ENCODE peak calls at places on chromosomes 5 and 9, in eight cellular contexts. One of them, this sample, is unnamed.

GRCh38 chr9:124199474-124199873 is 58.3 kb upstream of the NEK6 start:
- DNase-seq in progenitor cell of endocrine pancreas: no peak
- DNase-seq in H9: no peak
- DNase-seq in mammary epithelial cell: no peak
- DNase-seq in lower leg skin: peak
- DNase-seq in HCT116: no peak
- DNase-seq in fibroblast of the aortic adventitia: no peak
- DNase-seq in adrenal gland: no peak
- DNase-seq in this sample: no peak

GRCh38 chr5:93208156-93208895 is 372.7 kb downstream of the NR2F1-AS1 start:
- DNase-seq in progenitor cell of endocrine pancreas: no peak
- DNase-seq in H9: no peak
- DNase-seq in mammary epithelial cell: no peak
- DNase-seq in lower leg skin: no peak
- DNase-seq in HCT116: no peak
- DNase-seq in fibroblast of the aortic adventitia: peak
- DNase-seq in adrenal gland: no peak
- DNase-seq in this sample: no peak

GRCh38 chr5:135296900-135297816 is 101.9 kb downstream of the MACROH2A1 start:
- DNase-seq in progenitor cell of endocrine pancreas: no peak
- DNase-seq in H9: no peak
- DNase-seq in mammary epithelial cell: no peak
- DNase-seq in lower leg skin: no peak
- DNase-seq in HCT116: no peak
- DNase-seq in fibroblast of the aortic adventitia: no peak
- DNase-seq in adrenal gland: no peak
- DNase-seq in this sample: no peak

GRCh38 chr5:59187772-59188347 is 605.0 kb downstream of the RAB3C start:
- DNase-seq in progenitor cell of endocrine pancreas: no peak
- DNase-seq in H9: no peak
- DNase-seq in mammary epithelial cell: no peak
- DNase-seq in lower leg skin: no peak
- DNase-seq in HCT116: no peak
- DNase-seq in fibroblast of the aortic adventitia: peak
- DNase-seq in adrenal gland: no peak
- DNase-seq in this sample: no peak

GRCh38 chr5:170495796-170496195 is 8.0 kb upstream of the KCNIP1 start:
- DNase-seq in progenitor cell of endocrine pancreas: no peak
- DNase-seq in H9: no peak
- DNase-seq in mammary epithelial cell: no peak
- DNase-seq in lower leg skin: no peak
- DNase-seq in HCT116: no peak
- DNase-seq in fibroblast of the aortic adventitia: no peak
- DNase-seq in adrenal gland: peak
- DNase-seq in this sample: no peak

GRCh38 chr5:97452646-97453045 is 269.6 kb upstream of the RIOK2 start:
- DNase-seq in progenitor cell of endocrine pancreas: no peak
- DNase-seq in H9: no peak
- DNase-seq in mammary epithelial cell: no peak
- DNase-seq in lower leg skin: no peak
- DNase-seq in HCT116: no peak
- DNase-seq in fibroblast of the aortic adventitia: no peak
- DNase-seq in adrenal gland: no peak
- DNase-seq in this sample: no peak

GRCh38 chr9:113707953-113708695 is 168.0 kb upstream of the ZNF618 start:
- DNase-seq in progenitor cell of endocrine pancreas: no peak
- DNase-seq in H9: no peak
- DNase-seq in mammary epithelial cell: no peak
- DNase-seq in lower leg skin: no peak
- DNase-seq in HCT116: no peak
- DNase-seq in fibroblast of the aortic adventitia: no peak
- DNase-seq in adrenal gland: no peak
- DNase-seq in this sample: no peak

GRCh38 chr9:93316726-93317494 is 133.0 kb downstream of the WNK2 start:
- DNase-seq in progenitor cell of endocrine pancreas: no peak
- DNase-seq in H9: no peak
- DNase-seq in mammary epithelial cell: no peak
- DNase-seq in lower leg skin: peak
- DNase-seq in HCT116: no peak
- DNase-seq in fibroblast of the aortic adventitia: no peak
- DNase-seq in adrenal gland: no peak
- DNase-seq in this sample: no peak

GRCh38 chr5:2757563-2758311 is 6.3 kb upstream of the IRX2 start:
- DNase-seq in progenitor cell of endocrine pancreas: no peak
- DNase-seq in H9: peak
- DNase-seq in mammary epithelial cell: peak
- DNase-seq in lower leg skin: no peak
- DNase-seq in HCT116: no peak
- DNase-seq in fibroblast of the aortic adventitia: no peak
- DNase-seq in adrenal gland: no peak
- DNase-seq in this sample: no peak

GRCh38 chr5:109164001-109164400 is 245.8 kb downstream of the PJA2 start:
- DNase-seq in progenitor cell of endocrine pancreas: no peak
- DNase-seq in H9: no peak
- DNase-seq in mammary epithelial cell: no peak
- DNase-seq in lower leg skin: no peak
- DNase-seq in HCT116: no peak
- DNase-seq in fibroblast of the aortic adventitia: no peak
- DNase-seq in adrenal gland: no peak
- DNase-seq in this sample: no peak

GRCh38 chr5:36179950-36180349 is 28.0 kb downstream of the SKP2 start:
- DNase-seq in progenitor cell of endocrine pancreas: no peak
- DNase-seq in H9: no peak
- DNase-seq in mammary epithelial cell: no peak
- DNase-seq in lower leg skin: no peak
- DNase-seq in HCT116: no peak
- DNase-seq in fibroblast of the aortic adventitia: no peak
- DNase-seq in adrenal gland: no peak
- DNase-seq in this sample: no peak

GRCh38 chr9:995776-996175 is 19.3 kb downstream of the DMRT3 start:
- DNase-seq in progenitor cell of endocrine pancreas: no peak
- DNase-seq in H9: no peak
- DNase-seq in mammary epithelial cell: peak
- DNase-seq in lower leg skin: no peak
- DNase-seq in HCT116: no peak
- DNase-seq in fibroblast of the aortic adventitia: no peak
- DNase-seq in adrenal gland: no peak
- DNase-seq in this sample: no peak

GRCh38 chr5:142600092-142600491 is 85.8 kb downstream of the FGF1 start:
- DNase-seq in progenitor cell of endocrine pancreas: no peak
- DNase-seq in H9: no peak
- DNase-seq in mammary epithelial cell: no peak
- DNase-seq in lower leg skin: no peak
- DNase-seq in HCT116: no peak
- DNase-seq in fibroblast of the aortic adventitia: no peak
- DNase-seq in adrenal gland: no peak
- DNase-seq in this sample: no peak

GRCh38 chr5:142600611-142601360 is 85.1 kb downstream of the FGF1 start:
- DNase-seq in progenitor cell of endocrine pancreas: no peak
- DNase-seq in H9: no peak
- DNase-seq in mammary epithelial cell: no peak
- DNase-seq in lower leg skin: peak
- DNase-seq in HCT116: no peak
- DNase-seq in fibroblast of the aortic adventitia: peak
- DNase-seq in adrenal gland: peak
- DNase-seq in this sample: no peak

GRCh38 chr5:142602720-142603245 is 83.1 kb downstream of the FGF1 start:
- DNase-seq in progenitor cell of endocrine pancreas: no peak
- DNase-seq in H9: no peak
- DNase-seq in mammary epithelial cell: peak
- DNase-seq in lower leg skin: no peak
- DNase-seq in HCT116: peak
- DNase-seq in fibroblast of the aortic adventitia: no peak
- DNase-seq in adrenal gland: no peak
- DNase-seq in this sample: no peak

GRCh38 chr5:142598338-142598700 is 87.6 kb downstream of the FGF1 start:
- DNase-seq in progenitor cell of endocrine pancreas: no peak
- DNase-seq in H9: no peak
- DNase-seq in mammary epithelial cell: no peak
- DNase-seq in lower leg skin: no peak
- DNase-seq in HCT116: no peak
- DNase-seq in fibroblast of the aortic adventitia: no peak
- DNase-seq in adrenal gland: no peak
- DNase-seq in this sample: no peak

GRCh38 chr5:142601432-142601831 is 84.5 kb downstream of the FGF1 start:
- DNase-seq in progenitor cell of endocrine pancreas: no peak
- DNase-seq in H9: no peak
- DNase-seq in mammary epithelial cell: no peak
- DNase-seq in lower leg skin: no peak
- DNase-seq in HCT116: no peak
- DNase-seq in fibroblast of the aortic adventitia: no peak
- DNase-seq in adrenal gland: no peak
- DNase-seq in this sample: no peak
- TF ChIP-seq CTCF in progenitor cell of endocrine pancreas: no peak
- TF ChIP-seq CTCF in H9: peak
- TF ChIP-seq CTCF in mammary epithelial cell: peak
- TF ChIP-seq CTCF in lower leg skin: no peak
- TF ChIP-seq CTCF in HCT116: peak
- TF ChIP-seq CTCF in fibroblast of the aortic adventitia: peak
- TF ChIP-seq CTCF in adrenal gland: no peak
- TF ChIP-seq CTCF in this sample: no peak

DNA sequence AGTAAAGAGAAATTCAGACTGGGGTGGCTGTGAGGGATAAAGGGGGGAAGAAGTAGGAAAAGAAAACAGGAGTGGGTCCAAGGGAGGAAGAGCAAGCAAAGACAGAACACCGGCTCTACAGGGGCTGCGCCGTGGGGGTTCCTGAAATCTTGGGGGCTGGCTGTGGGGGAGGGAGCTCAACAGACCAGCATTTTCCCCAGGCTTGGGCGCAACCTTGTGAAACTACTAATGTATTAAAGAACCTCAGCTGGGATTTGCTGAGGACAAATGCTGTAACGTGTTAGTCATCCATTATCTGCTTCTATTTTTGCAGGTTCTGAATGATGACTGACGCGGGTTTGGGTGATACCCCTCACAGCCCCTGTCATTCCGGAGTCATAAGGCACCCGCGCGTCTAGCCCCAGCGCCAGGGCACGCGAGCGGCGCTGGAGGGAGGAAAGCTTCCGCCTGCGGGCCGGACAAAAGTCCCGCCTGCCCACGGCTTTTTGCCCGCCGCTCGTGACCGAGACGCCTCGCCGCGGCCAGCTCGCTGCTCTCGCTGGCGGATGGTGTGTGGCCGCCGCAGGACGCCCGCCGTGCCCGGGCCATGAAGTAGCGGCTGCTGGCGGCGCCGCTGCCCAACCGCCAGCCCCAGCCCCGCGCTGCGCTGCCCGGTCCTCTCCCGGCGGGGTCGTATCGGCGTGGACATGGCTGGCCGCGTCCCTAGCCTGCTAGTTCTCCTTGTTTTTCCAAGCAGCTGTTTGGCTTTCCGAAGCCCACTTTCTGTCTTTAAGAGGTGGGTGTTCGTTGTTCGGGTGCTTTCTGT is 110.6 kb downstream of the PAM start:
- DNase-seq in progenitor cell of endocrine pancreas: peak
- DNase-seq in H9: peak
- DNase-seq in mammary epithelial cell: peak
- DNase-seq in lower leg skin: peak
- DNase-seq in HCT116: peak
- DNase-seq in fibroblast of the aortic adventitia: peak
- DNase-seq in adrenal gland: peak
- DNase-seq in this sample: peak
- TF ChIP-seq CTCF in progenitor cell of endocrine pancreas: no peak
- TF ChIP-seq CTCF in H9: no peak
- TF ChIP-seq CTCF in mammary epithelial cell: no peak
- TF ChIP-seq CTCF in lower leg skin: no peak
- TF ChIP-seq CTCF in HCT116: no peak
- TF ChIP-seq CTCF in fibroblast of the aortic adventitia: no peak
- TF ChIP-seq CTCF in adrenal gland: no peak
- TF ChIP-seq CTCF in this sample: no peak

GRCh38 chr9:34227445-34227844 is 48.6 kb downstream of the UBAP1 start:
- DNase-seq in progenitor cell of endocrine pancreas: no peak
- DNase-seq in H9: no peak
- DNase-seq in mammary epithelial cell: no peak
- DNase-seq in lower leg skin: no peak
- DNase-seq in HCT116: no peak
- DNase-seq in fibroblast of the aortic adventitia: peak
- DNase-seq in adrenal gland: no peak
- DNase-seq in this sample: no peak

GRCh38 chr9:34218452-34218851 is 39.6 kb downstream of the UBAP1 start:
- DNase-seq in progenitor cell of endocrine pancreas: no peak
- DNase-seq in H9: no peak
- DNase-seq in mammary epithelial cell: no peak
- DNase-seq in lower leg skin: no peak
- DNase-seq in HCT116: no peak
- DNase-seq in fibroblast of the aortic adventitia: no peak
- DNase-seq in adrenal gland: no peak
- DNase-seq in this sample: no peak

GRCh38 chr9:34219421-34219820 is 40.6 kb downstream of the UBAP1 start:
- DNase-seq in progenitor cell of endocrine pancreas: no peak
- DNase-seq in H9: no peak
- DNase-seq in mammary epithelial cell: no peak
- DNase-seq in lower leg skin: no peak
- DNase-seq in HCT116: no peak
- DNase-seq in fibroblast of the aortic adventitia: no peak
- DNase-seq in adrenal gland: no peak
- DNase-seq in this sample: no peak

GRCh38 chr9:34220218-34220617 is 41.4 kb downstream of the UBAP1 start:
- DNase-seq in progenitor cell of endocrine pancreas: no peak
- DNase-seq in H9: no peak
- DNase-seq in mammary epithelial cell: no peak
- DNase-seq in lower leg skin: no peak
- DNase-seq in HCT116: no peak
- DNase-seq in fibroblast of the aortic adventitia: no peak
- DNase-seq in adrenal gland: no peak
- DNase-seq in this sample: no peak

DNA sequence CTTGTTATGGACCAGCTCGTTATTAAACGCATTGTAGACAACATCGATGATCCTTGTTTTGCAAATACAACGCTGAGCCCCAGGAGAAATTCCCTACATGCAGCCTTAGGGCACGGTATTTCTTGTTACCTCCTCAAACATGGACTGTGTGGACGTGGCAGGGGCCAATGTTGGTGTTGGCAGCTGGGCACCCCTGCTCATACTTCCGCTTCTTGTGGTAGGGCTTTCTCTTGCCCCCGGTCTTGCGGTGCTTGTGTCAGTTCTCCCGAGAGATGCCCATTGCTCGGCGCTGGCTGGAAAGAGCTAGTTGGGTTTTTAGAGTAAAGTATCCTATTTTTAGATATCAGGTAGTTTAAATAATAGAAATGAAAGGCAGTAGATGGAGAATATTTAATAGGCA is 45.5 kb downstream of the UBAP1 start:
- DNase-seq in progenitor cell of endocrine pancreas: no peak
- DNase-seq in H9: no peak
- DNase-seq in mammary epithelial cell: no peak
- DNase-seq in lower leg skin: no peak
- DNase-seq in HCT116: no peak
- DNase-seq in fibroblast of the aortic adventitia: no peak
- DNase-seq in adrenal gland: no peak
- DNase-seq in this sample: no peak
- TF ChIP-seq CTCF in progenitor cell of endocrine pancreas: no peak
- TF ChIP-seq CTCF in H9: no peak
- TF ChIP-seq CTCF in mammary epithelial cell: no peak
- TF ChIP-seq CTCF in lower leg skin: no peak
- TF ChIP-seq CTCF in HCT116: no peak
- TF ChIP-seq CTCF in fibroblast of the aortic adventitia: no peak
- TF ChIP-seq CTCF in adrenal gland: no peak
- TF ChIP-seq CTCF in this sample: no peak

DNA sequence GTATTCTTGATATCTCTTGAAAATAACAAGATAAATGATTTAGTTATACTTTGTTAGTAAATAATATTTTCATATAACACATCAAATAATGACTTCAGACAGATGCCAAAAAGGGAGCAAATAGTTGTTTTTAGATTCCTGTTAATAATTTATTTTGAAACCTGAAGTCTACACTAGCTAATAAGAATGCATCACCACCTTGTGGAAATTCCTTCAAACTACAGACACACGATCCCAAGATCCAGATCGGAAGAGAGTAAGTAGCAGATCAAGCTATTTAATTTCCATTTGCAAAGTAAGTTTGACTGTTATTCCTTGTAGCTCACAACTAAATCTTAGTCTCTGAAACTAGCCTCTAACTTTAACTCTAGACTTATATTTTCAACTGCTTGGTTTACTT is 35.5 kb upstream of the ISL1 start:
- DNase-seq in progenitor cell of endocrine pancreas: no peak
- DNase-seq in H9: no peak
- DNase-seq in mammary epithelial cell: no peak
- DNase-seq in lower leg skin: no peak
- DNase-seq in HCT116: peak
- DNase-seq in fibroblast of the aortic adventitia: peak
- DNase-seq in adrenal gland: no peak
- DNase-seq in this sample: no peak
- TF ChIP-seq CTCF in progenitor cell of endocrine pancreas: peak
- TF ChIP-seq CTCF in H9: peak
- TF ChIP-seq CTCF in mammary epithelial cell: peak
- TF ChIP-seq CTCF in lower leg skin: no peak
- TF ChIP-seq CTCF in HCT116: peak
- TF ChIP-seq CTCF in fibroblast of the aortic adventitia: peak
- TF ChIP-seq CTCF in adrenal gland: no peak
- TF ChIP-seq CTCF in this sample: no peak

This sample was measured in GM20000.